ENCODE peak calls at places on chromosomes 2 and 18, in nine cellular contexts. One of them, this sample, is unnamed.

GRCh38 chr2:71535526-71535925 is 82.2 kb downstream of the DYSF start:
- DNase-seq in neuronal stem cell: no peak
- DNase-seq in MM.1S: no peak
- DNase-seq in SK-N-SH: no peak
- DNase-seq in IMR-90: no peak
- DNase-seq in H9: peak
- DNase-seq in mammary epithelial cell: no peak
- DNase-seq in PC-3: no peak
- DNase-seq in neural progenitor cell: no peak
- DNase-seq in this sample: no peak

GRCh38 chr2:121285077-121285449 is at the start of gene TFCP2L1:
- DNase-seq in neuronal stem cell: no peak
- DNase-seq in MM.1S: no peak
- DNase-seq in SK-N-SH: no peak
- DNase-seq in IMR-90: no peak
- DNase-seq in H9: peak
- DNase-seq in mammary epithelial cell: peak
- DNase-seq in PC-3: peak
- DNase-seq in neural progenitor cell: peak
- DNase-seq in this sample: peak

GRCh38 chr18:13393338-13393737 is 174.8 kb downstream of the LDLRAD4 start:
- DNase-seq in neuronal stem cell: no peak
- DNase-seq in MM.1S: no peak
- DNase-seq in SK-N-SH: no peak
- DNase-seq in IMR-90: no peak
- DNase-seq in H9: no peak
- DNase-seq in mammary epithelial cell: no peak
- DNase-seq in PC-3: no peak
- DNase-seq in neural progenitor cell: no peak
- DNase-seq in this sample: no peak

GRCh38 chr2:241381872-241382271 is 25.8 kb downstream of the FARP2 start:
- DNase-seq in neuronal stem cell: no peak
- DNase-seq in MM.1S: no peak
- DNase-seq in SK-N-SH: no peak
- DNase-seq in IMR-90: no peak
- DNase-seq in H9: no peak
- DNase-seq in mammary epithelial cell: no peak
- DNase-seq in PC-3: no peak
- DNase-seq in neural progenitor cell: no peak
- DNase-seq in this sample: no peak

GRCh38 chr2:193891021-193891420 is 1696.3 kb upstream of the TMEFF2 start:
- DNase-seq in neuronal stem cell: no peak
- DNase-seq in MM.1S: no peak
- DNase-seq in SK-N-SH: no peak
- DNase-seq in IMR-90: no peak
- DNase-seq in H9: no peak
- DNase-seq in mammary epithelial cell: no peak
- DNase-seq in PC-3: no peak
- DNase-seq in neural progenitor cell: no peak
- DNase-seq in this sample: no peak

GRCh38 chr2:199458017-199458805 is 472 bp upstream of the SATB2 start:
- DNase-seq in neuronal stem cell: peak
- DNase-seq in MM.1S: peak
- DNase-seq in SK-N-SH: no peak
- DNase-seq in IMR-90: no peak
- DNase-seq in H9: peak
- DNase-seq in mammary epithelial cell: no peak
- DNase-seq in PC-3: peak
- DNase-seq in neural progenitor cell: peak
- DNase-seq in this sample: peak

GRCh38 chr2:61707984-61708852 is 145.6 kb downstream of the FAM161A start:
- DNase-seq in neuronal stem cell: no peak
- DNase-seq in MM.1S: peak
- DNase-seq in SK-N-SH: no peak
- DNase-seq in IMR-90: peak
- DNase-seq in H9: no peak
- DNase-seq in mammary epithelial cell: peak
- DNase-seq in PC-3: peak
- DNase-seq in neural progenitor cell: peak
- DNase-seq in this sample: peak

GRCh38 chr2:45028276-45028675 is 19.0 kb upstream of the SIX2 start:
- DNase-seq in neuronal stem cell: no peak
- DNase-seq in MM.1S: no peak
- DNase-seq in SK-N-SH: no peak
- DNase-seq in IMR-90: no peak
- DNase-seq in H9: no peak
- DNase-seq in mammary epithelial cell: peak
- DNase-seq in PC-3: peak
- DNase-seq in neural progenitor cell: no peak
- DNase-seq in this sample: peak

GRCh38 chr18:63207825-63208224 is 111.7 kb downstream of the BCL2 start:
- DNase-seq in neuronal stem cell: no peak
- DNase-seq in MM.1S: no peak
- DNase-seq in SK-N-SH: no peak
- DNase-seq in IMR-90: no peak
- DNase-seq in H9: no peak
- DNase-seq in mammary epithelial cell: no peak
- DNase-seq in PC-3: no peak
- DNase-seq in neural progenitor cell: no peak
- DNase-seq in this sample: no peak

GRCh38 chr2:1683297-1683696 is 61.0 kb downstream of the PXDN start:
- DNase-seq in neuronal stem cell: no peak
- DNase-seq in MM.1S: no peak
- DNase-seq in SK-N-SH: peak
- DNase-seq in IMR-90: no peak
- DNase-seq in H9: no peak
- DNase-seq in mammary epithelial cell: no peak
- DNase-seq in PC-3: no peak
- DNase-seq in neural progenitor cell: no peak
- DNase-seq in this sample: no peak

GRCh38 chr2:33788044-33788443 is 188.9 kb upstream of the FAM98A start:
- DNase-seq in neuronal stem cell: no peak
- DNase-seq in MM.1S: no peak
- DNase-seq in SK-N-SH: no peak
- DNase-seq in IMR-90: peak
- DNase-seq in H9: no peak
- DNase-seq in mammary epithelial cell: no peak
- DNase-seq in PC-3: no peak
- DNase-seq in neural progenitor cell: no peak
- DNase-seq in this sample: peak

GRCh38 chr2:60507211-60507810 is 46.1 kb downstream of the BCL11A start:
- DNase-seq in neuronal stem cell: no peak
- DNase-seq in MM.1S: no peak
- DNase-seq in SK-N-SH: no peak
- DNase-seq in IMR-90: no peak
- DNase-seq in H9: no peak
- DNase-seq in mammary epithelial cell: no peak
- DNase-seq in PC-3: no peak
- DNase-seq in neural progenitor cell: no peak
- DNase-seq in this sample: no peak

GRCh38 chr2:219689676-219690628 is 62.5 kb downstream of the SLC4A3 start:
- DNase-seq in neuronal stem cell: peak
- DNase-seq in MM.1S: peak
- DNase-seq in SK-N-SH: peak
- DNase-seq in IMR-90: peak
- DNase-seq in H9: peak
- DNase-seq in mammary epithelial cell: peak
- DNase-seq in PC-3: peak
- DNase-seq in neural progenitor cell: peak
- DNase-seq in this sample: peak

GRCh38 chr18:3199942-3200645 is 19.7 kb downstream of the MYOM1 start:
- DNase-seq in neuronal stem cell: no peak
- DNase-seq in MM.1S: no peak
- DNase-seq in SK-N-SH: no peak
- DNase-seq in IMR-90: no peak
- DNase-seq in H9: no peak
- DNase-seq in mammary epithelial cell: no peak
- DNase-seq in PC-3: no peak
- DNase-seq in neural progenitor cell: no peak
- DNase-seq in this sample: no peak

GRCh38 chr2:55431982-55432627 is 12.4 kb upstream of the CCDC88A start:
- DNase-seq in neuronal stem cell: no peak
- DNase-seq in MM.1S: peak
- DNase-seq in SK-N-SH: peak
- DNase-seq in IMR-90: peak
- DNase-seq in H9: no peak
- DNase-seq in mammary epithelial cell: peak
- DNase-seq in PC-3: peak
- DNase-seq in neural progenitor cell: peak
- DNase-seq in this sample: peak
- H3K4me2 ChIP-seq in neuronal stem cell: no peak
- H3K4me2 ChIP-seq in MM.1S: peak
- H3K4me2 ChIP-seq in SK-N-SH: no peak
- H3K4me2 ChIP-seq in IMR-90: no peak
- H3K4me2 ChIP-seq in H9: no peak
- H3K4me2 ChIP-seq in mammary epithelial cell: no peak
- H3K4me2 ChIP-seq in PC-3: no peak
- H3K4me2 ChIP-seq in neural progenitor cell: no peak
- H3K4me2 ChIP-seq in this sample: peak

DNA sequence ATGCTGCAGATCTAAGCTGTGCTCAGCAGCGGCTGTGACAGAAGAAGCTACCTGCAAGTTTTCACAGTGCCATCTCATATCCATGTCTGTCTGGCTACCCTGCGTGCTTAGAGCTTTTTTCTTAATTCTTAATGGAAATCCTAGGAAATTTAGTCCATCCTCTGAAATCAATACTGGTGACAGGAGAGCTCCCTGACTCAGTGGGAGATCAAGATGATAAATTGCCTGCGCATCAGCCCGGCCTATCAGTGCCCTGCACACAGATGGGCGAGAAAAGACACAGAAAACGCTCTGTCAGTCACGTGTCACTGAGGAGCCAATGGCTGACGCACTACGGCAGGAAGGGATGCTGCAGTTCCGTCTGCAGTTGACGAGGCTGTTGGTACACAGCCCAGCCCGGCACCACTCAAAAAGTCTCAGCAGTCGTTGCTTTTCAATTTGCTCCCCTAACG is 819.6 kb upstream of the FSHR start:
- DNase-seq in neuronal stem cell: peak
- DNase-seq in MM.1S: peak
- DNase-seq in SK-N-SH: peak
- DNase-seq in IMR-90: no peak
- DNase-seq in H9: peak
- DNase-seq in mammary epithelial cell: peak
- DNase-seq in PC-3: no peak
- DNase-seq in neural progenitor cell: peak
- DNase-seq in this sample: peak
- H3K4me2 ChIP-seq in neuronal stem cell: peak
- H3K4me2 ChIP-seq in MM.1S: peak
- H3K4me2 ChIP-seq in SK-N-SH: peak
- H3K4me2 ChIP-seq in IMR-90: no peak
- H3K4me2 ChIP-seq in H9: peak
- H3K4me2 ChIP-seq in mammary epithelial cell: peak
- H3K4me2 ChIP-seq in PC-3: no peak
- H3K4me2 ChIP-seq in neural progenitor cell: peak
- H3K4me2 ChIP-seq in this sample: no peak

GRCh38 chr2:73128841-73129535 is 16.2 kb upstream of the RAB11FIP5 start:
- DNase-seq in neuronal stem cell: no peak
- DNase-seq in MM.1S: no peak
- DNase-seq in SK-N-SH: no peak
- DNase-seq in IMR-90: no peak
- DNase-seq in H9: no peak
- DNase-seq in mammary epithelial cell: no peak
- DNase-seq in PC-3: no peak
- DNase-seq in neural progenitor cell: no peak
- DNase-seq in this sample: no peak

GRCh38 chr2:73130790-73131189 is 18.0 kb upstream of the RAB11FIP5 start:
- DNase-seq in neuronal stem cell: no peak
- DNase-seq in MM.1S: no peak
- DNase-seq in SK-N-SH: no peak
- DNase-seq in IMR-90: no peak
- DNase-seq in H9: no peak
- DNase-seq in mammary epithelial cell: no peak
- DNase-seq in PC-3: no peak
- DNase-seq in neural progenitor cell: no peak
- DNase-seq in this sample: no peak

GRCh38 chr2:73133566-73134227 is 20.9 kb upstream of the RAB11FIP5 start:
- DNase-seq in neuronal stem cell: no peak
- DNase-seq in MM.1S: no peak
- DNase-seq in SK-N-SH: no peak
- DNase-seq in IMR-90: no peak
- DNase-seq in H9: no peak
- DNase-seq in mammary epithelial cell: no peak
- DNase-seq in PC-3: no peak
- DNase-seq in neural progenitor cell: no peak
- DNase-seq in this sample: peak

GRCh38 chr2:73134471-73134870 is 21.7 kb upstream of the RAB11FIP5 start:
- DNase-seq in neuronal stem cell: no peak
- DNase-seq in MM.1S: no peak
- DNase-seq in SK-N-SH: no peak
- DNase-seq in IMR-90: peak
- DNase-seq in H9: no peak
- DNase-seq in mammary epithelial cell: no peak
- DNase-seq in PC-3: no peak
- DNase-seq in neural progenitor cell: no peak
- DNase-seq in this sample: peak

DNA sequence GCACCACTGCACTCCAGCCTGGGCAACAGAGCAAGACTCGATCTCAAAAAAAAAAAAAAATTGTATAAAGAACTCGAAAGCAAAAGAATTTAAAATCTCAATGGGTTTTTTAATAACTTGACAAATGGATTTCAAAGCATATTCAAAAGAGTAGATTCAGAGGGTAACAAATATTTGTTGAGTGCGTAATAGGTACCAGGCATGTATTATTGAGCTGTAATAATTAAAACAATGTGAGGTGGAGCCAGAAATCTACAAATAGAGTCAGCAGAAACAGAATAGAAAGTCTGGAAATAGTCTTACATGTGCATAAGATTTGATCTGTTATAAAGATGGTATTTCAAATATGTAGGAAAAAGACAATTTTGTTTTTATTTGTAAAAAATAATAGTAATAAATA is 19.1 kb upstream of the RAB11FIP5 start:
- DNase-seq in neuronal stem cell: no peak
- DNase-seq in MM.1S: no peak
- DNase-seq in SK-N-SH: no peak
- DNase-seq in IMR-90: no peak
- DNase-seq in H9: no peak
- DNase-seq in mammary epithelial cell: no peak
- DNase-seq in PC-3: no peak
- DNase-seq in neural progenitor cell: no peak
- DNase-seq in this sample: peak
- H3K4me2 ChIP-seq in neuronal stem cell: no peak
- H3K4me2 ChIP-seq in MM.1S: no peak
- H3K4me2 ChIP-seq in SK-N-SH: no peak
- H3K4me2 ChIP-seq in IMR-90: no peak
- H3K4me2 ChIP-seq in H9: no peak
- H3K4me2 ChIP-seq in mammary epithelial cell: no peak
- H3K4me2 ChIP-seq in PC-3: no peak
- H3K4me2 ChIP-seq in neural progenitor cell: no peak
- H3K4me2 ChIP-seq in this sample: peak

DNA sequence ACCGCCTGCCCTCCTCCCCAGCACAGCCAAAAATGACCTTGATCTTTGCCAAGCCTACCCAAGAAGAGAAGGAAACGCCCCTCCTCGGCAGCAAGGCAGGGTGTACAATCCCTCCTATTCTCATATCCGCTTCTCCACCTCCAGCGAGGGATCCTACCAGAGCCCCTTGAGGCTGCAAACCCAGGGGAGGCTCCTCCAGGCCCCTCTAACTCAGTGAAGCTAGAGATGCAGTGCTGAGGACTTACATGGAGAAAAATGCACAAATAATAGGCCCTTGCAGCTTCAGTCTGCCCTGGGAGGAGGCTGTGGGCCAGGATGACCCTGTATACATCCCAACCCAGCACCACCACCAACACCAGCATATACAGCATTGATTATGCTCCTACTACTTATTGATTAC is 46.9 kb upstream of the POMC start:
- DNase-seq in neuronal stem cell: no peak
- DNase-seq in MM.1S: no peak
- DNase-seq in SK-N-SH: no peak
- DNase-seq in IMR-90: no peak
- DNase-seq in H9: no peak
- DNase-seq in mammary epithelial cell: no peak
- DNase-seq in PC-3: no peak
- DNase-seq in neural progenitor cell: no peak
- DNase-seq in this sample: peak
- H3K4me2 ChIP-seq in neuronal stem cell: no peak
- H3K4me2 ChIP-seq in MM.1S: no peak
- H3K4me2 ChIP-seq in SK-N-SH: no peak
- H3K4me2 ChIP-seq in IMR-90: no peak
- H3K4me2 ChIP-seq in H9: peak
- H3K4me2 ChIP-seq in mammary epithelial cell: no peak
- H3K4me2 ChIP-seq in PC-3: no peak
- H3K4me2 ChIP-seq in neural progenitor cell: peak
- H3K4me2 ChIP-seq in this sample: no peak